ENCODE peak calls at places on chromosomes 12 and 14, in nine cellular contexts. M is GM12878, R is K562, F is breast epithelium, A is adrenal gland, P is uterus, G is lower leg skin, J is right lobe of liver, L is body of pancreas. X is an unnamed sample.

GRCh38 chr12:12439636-12440035 is 82.8 kb downstream of the BORCS5 start:
- DNase-seq in A (no peak), M (no peak), L (no peak), G (no peak), P (no peak), R (no peak), J (peak), F (no peak), X (no peak)

GRCh38 chr12:19778111-19778688 is 338.9 kb downstream of the AEBP2 start:
- DNase-seq in G (no peak), A (no peak), F (no peak), J (no peak), M (no peak), L (no peak), P (no peak), R (no peak), X (no peak)

GRCh38 chr14:53432378-53432802 is 279.3 kb upstream of the DDHD1 start:
- DNase-seq in J (no peak), P (no peak), L (no peak), R (peak), M (no peak), F (no peak), G (no peak), A (peak), X (peak)

GRCh38 chr14:99268776-99269510 is 3.1 kb downstream of the BCL11B start:
- DNase-seq in F (no peak), R (no peak), G (peak), P (no peak), L (no peak), A (no peak), M (no peak), J (no peak), X (no peak)

GRCh38 chr12:102343361-102344121 is 136.8 kb downstream of the IGF1 start:
- DNase-seq in L (no peak), G (no peak), J (no peak), F (no peak), P (no peak), A (no peak), R (peak), M (no peak), X (no peak)

GRCh38 chr14:78764645-78765044 is 594.5 kb downstream of the NRXN3 start:
- DNase-seq in L (no peak), G (no peak), R (no peak), M (no peak), P (no peak), J (no peak), F (no peak), A (no peak), X (no peak)

GRCh38 chr14:68384335-68384734 is 408.5 kb downstream of the ZFP36L1 start:
- DNase-seq in R (no peak), M (no peak), A (peak), G (peak), J (no peak), L (no peak), F (peak), P (no peak), X (no peak)

GRCh38 chr14:91094772-91095171 is 19.1 kb upstream of the DGLUCY start:
- DNase-seq in R (no peak), F (no peak), M (no peak), J (no peak), G (no peak), A (no peak), L (no peak), P (no peak), X (no peak)

GRCh38 chr12:65656904-65657351 is 167.4 kb upstream of the HMGA2 start:
- DNase-seq in L (no peak), J (no peak), R (peak), F (no peak), M (no peak), G (no peak), A (no peak), P (no peak), X (no peak)

GRCh38 chr12:68189766-68190700 is 30.5 kb upstream of the IFNG start:
- DNase-seq in M (no peak), R (no peak), J (no peak), A (no peak), P (no peak), L (no peak), F (no peak), G (no peak), X (peak)

GRCh38 chr14:104881369-104881979 is 16.4 kb downstream of the CEP170B start:
- DNase-seq in L (no peak), J (no peak), M (no peak), F (no peak), G (no peak), P (no peak), A (no peak), R (no peak), X (no peak)

GRCh38 chr12:105235747-105236476 is at the start of gene APPL2:
- DNase-seq in L (peak), R (peak), G (peak), P (peak), A (peak), F (peak), M (peak), J (peak), X (peak)

GRCh38 chr12:65830305-65830704 is 6.0 kb downstream of the HMGA2 start:
- DNase-seq in G (no peak), P (no peak), L (no peak), R (no peak), F (no peak), M (no peak), A (no peak), J (no peak), X (no peak)

GRCh38 chr12:100827901-100828520 is 33.4 kb downstream of the ANO4 start:
- DNase-seq in F (no peak), R (peak), M (no peak), L (peak), P (no peak), G (no peak), J (no peak), A (peak), X (no peak)

GRCh38 chr14:74649673-74650072 is 37.6 kb upstream of the LTBP2 start:
- DNase-seq in A (no peak), L (no peak), F (no peak), G (peak), P (no peak), J (no peak), R (no peak), M (no peak), X (no peak)

GRCh38 chr12:65217127-65217526 is 47.7 kb downstream of the LEMD3 start:
- DNase-seq in G (no peak), J (no peak), A (no peak), L (no peak), M (no peak), P (no peak), F (no peak), R (no peak), X (no peak)

GRCh38 chr12:69329669-69330428 is 18.3 kb upstream of the LYZ start:
- DNase-seq in J (no peak), F (no peak), G (no peak), R (no peak), M (no peak), A (no peak), L (no peak), P (no peak), X (no peak)

GRCh38 chr14:56874375-56874774 is 64.1 kb upstream of the OTX2 start:
- DNase-seq in M (no peak), R (peak), G (no peak), F (no peak), A (peak), J (peak), P (no peak), L (peak), X (no peak)

GRCh38 chr12:111598637-111599458 is at the start of gene ATXN2:
- DNase-seq in J (peak), P (peak), F (peak), A (peak), M (no peak), R (peak), G (peak), L (peak), X (peak)

GRCh38 chr12:111597731-111598636 is 1.1 kb downstream of the ATXN2 start:
- DNase-seq in J (peak), F (peak), G (peak), L (peak), R (peak), M (no peak), P (peak), A (peak), X (peak)

GRCh38 chr12:111596985-111597730 is 2.0 kb downstream of the ATXN2 start:
- DNase-seq in J (peak), F (peak), P (peak), G (peak), R (peak), M (no peak), L (peak), A (peak), X (peak)

GRCh38 chr12:111600296-111600562 is 1.1 kb upstream of the ATXN2 start:
- DNase-seq in A (no peak), J (no peak), F (no peak), G (no peak), P (no peak), R (no peak), L (no peak), M (no peak), X (no peak)

GRCh38 chr12:111599459-111600295 is 562 bp upstream of the ATXN2 start:
- DNase-seq in F (peak), A (peak), J (peak), L (peak), R (peak), G (peak), M (peak), P (peak), X (peak)
- TF ChIP-seq POLR2A in F (peak), A (peak), J (peak), L (peak), R (peak), G (no peak), M (peak), P (no peak), X (peak)

DNA sequence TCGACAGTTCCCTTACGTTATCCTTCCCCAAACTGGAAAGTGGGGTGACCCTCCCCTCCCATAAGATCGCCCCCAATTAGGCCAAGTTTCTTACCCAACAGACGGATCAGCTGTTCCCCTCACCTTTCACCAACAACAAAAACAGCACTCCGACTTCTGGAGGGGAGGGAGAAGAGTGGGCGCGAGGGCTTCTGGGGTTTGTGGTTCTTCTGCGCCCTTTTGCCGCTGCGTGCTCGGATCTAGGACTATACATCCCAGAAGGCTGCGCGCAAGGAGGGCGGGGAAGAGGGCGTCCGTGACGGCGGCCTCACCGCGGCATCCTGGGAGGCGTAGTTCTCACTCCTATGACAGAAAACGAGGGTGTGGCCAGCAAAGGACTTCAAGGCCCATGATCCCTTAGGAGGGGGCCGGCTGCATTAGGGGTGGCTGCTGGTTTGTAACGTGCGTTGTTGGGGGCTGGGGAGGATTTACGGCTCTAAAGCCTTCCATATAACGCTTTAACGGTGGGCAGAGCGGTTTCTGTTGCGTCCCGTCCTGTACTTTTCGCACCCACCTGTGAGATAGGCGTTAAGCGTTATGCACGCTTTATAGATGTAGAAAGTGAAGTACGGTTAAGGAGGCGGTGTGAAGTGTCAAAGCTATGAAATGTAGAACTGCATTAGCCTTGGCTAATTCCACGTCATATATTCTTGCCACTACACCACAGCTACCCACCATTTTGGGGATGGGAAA is at the start of gene CALCOCO1:
- DNase-seq in P (peak), R (peak), M (peak), L (peak), A (peak), F (peak), J (peak), G (peak), X (peak)
- TF ChIP-seq POLR2A in P (peak), R (peak), M (peak), L (peak), A (no peak), F (no peak), J (peak), G (no peak), X (peak)

DNA sequence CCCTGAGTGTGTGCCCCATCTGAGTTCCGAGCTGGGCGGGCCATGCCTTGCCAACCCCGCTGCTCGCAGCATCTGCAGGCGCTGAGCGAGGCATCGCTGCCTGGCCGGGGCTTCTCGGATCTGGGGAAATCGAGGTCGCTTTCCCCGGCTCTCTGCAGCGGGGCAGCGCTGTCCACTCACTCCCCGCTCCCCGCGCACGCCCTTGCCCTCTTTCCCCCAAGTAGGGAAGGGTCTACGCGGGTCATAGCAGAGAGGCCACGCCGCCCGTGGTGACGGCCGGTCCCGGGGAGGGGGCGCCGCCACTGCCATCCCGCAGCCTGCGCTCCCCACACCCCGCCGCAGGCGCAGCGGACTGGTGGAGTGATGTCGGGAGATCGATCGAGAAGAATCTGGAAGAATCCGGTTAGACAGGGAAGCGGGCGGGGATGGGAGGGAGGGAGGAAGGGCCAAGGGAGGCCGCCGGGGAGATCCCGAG is 472 bp upstream of the FKBP4 start:
- DNase-seq in F (peak), R (peak), M (no peak), J (no peak), A (peak), P (no peak), G (no peak), L (no peak), X (no peak)
- TF ChIP-seq POLR2A in F (no peak), R (no peak), M (no peak), J (no peak), A (no peak), P (no peak), G (no peak), L (no peak), X (no peak)

GRCh38 chr12:48816148-48816854 is 2.0 kb upstream of the CACNB3 start:
- DNase-seq in G (no peak), R (no peak), A (no peak), J (no peak), M (no peak), P (no peak), L (no peak), F (no peak), X (no peak)

GRCh38 chr12:48817957-48818830 is at the start of gene CACNB3:
- DNase-seq in L (peak), F (peak), P (peak), M (no peak), R (peak), A (peak), G (peak), J (peak), X (peak)

GRCh38 chr12:48813464-48814312 is 4.6 kb upstream of the CACNB3 start:
- DNase-seq in P (no peak), A (no peak), F (no peak), J (no peak), R (no peak), L (no peak), G (no peak), M (no peak), X (no peak)

GRCh38 chr12:48814313-48815280 is 3.7 kb upstream of the CACNB3 start:
- DNase-seq in M (peak), L (peak), A (peak), F (peak), P (peak), R (peak), J (peak), G (peak), X (peak)

GRCh38 chr12:48815281-48816110 is 2.8 kb upstream of the CACNB3 start:
- DNase-seq in A (peak), M (no peak), F (peak), L (peak), P (peak), J (peak), R (peak), G (peak), X (peak)
- TF ChIP-seq POLR2A in A (no peak), M (no peak), F (peak), L (peak), P (peak), J (peak), R (peak), G (no peak), X (peak)

GRCh38 chr12:132444283-132444682 is 45.7 kb upstream of the FBRSL1 start:
- DNase-seq in L (no peak), P (no peak), F (no peak), R (no peak), A (no peak), M (no peak), G (no peak), J (no peak), X (no peak)

GRCh38 chr12:132439333-132439904 is 50.5 kb upstream of the FBRSL1 start:
- DNase-seq in J (no peak), G (no peak), L (no peak), A (no peak), R (no peak), P (no peak), F (no peak), M (no peak), X (no peak)

GRCh38 chr12:132444957-132445883 is 44.7 kb upstream of the FBRSL1 start:
- DNase-seq in M (no peak), P (no peak), G (no peak), R (no peak), F (peak), J (peak), L (no peak), A (no peak), X (no peak)

GRCh38 chr12:132443091-132443490 is 46.9 kb upstream of the FBRSL1 start:
- DNase-seq in J (no peak), P (no peak), R (no peak), F (no peak), G (no peak), L (no peak), A (no peak), M (no peak), X (no peak)

DNA sequence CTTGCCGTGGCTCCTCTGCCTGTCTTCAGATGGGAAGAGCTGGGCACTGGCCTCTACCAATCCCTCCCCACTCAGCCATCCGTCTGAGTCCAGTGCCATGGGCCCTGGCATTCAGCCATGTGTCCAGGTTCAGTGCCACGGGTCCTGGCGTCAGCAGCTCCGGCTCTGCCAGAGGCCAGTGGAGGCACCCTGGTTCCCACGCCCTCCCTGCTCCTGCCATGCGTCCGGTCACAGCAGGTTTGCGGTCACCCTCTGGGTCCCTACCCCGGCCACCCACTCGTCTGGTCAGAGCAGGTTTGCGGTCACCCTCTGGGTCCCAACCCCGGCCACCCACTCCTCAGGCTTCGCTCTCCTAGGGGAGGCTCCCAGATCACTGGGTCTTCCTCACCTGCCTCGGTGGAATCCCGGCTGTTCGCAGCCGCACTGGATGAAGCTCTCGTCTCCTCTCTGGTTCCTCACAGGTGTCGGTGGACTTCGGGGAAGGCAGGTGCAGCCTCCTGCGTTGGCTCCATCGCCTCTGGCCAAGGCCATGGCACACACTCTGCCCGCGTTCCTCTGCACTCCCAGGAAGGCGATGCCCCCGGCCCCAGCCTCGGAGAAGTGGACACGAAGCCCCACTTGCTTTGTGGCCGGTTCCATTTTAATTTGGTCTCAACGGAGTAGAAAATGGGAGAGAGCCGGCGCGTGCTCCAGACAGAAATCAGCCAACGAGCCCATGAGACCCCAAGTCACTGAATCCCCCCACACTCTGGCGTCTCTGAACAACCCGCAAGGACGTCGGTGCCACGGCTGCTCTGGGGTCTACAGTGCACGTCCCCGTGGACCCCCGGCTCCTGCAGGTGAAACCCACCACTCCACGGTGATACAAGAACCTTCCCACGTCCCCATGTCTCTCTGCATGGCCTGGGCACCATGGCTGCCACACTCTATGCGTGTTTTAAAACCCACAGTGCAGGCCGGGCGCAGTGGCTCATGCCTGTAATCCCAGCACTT is 47.8 kb upstream of the FBRSL1 start:
- DNase-seq in F (no peak), P (no peak), R (no peak), A (no peak), J (no peak), G (no peak), L (no peak), M (no peak), X (no peak)
- TF ChIP-seq POLR2A in F (no peak), P (no peak), R (no peak), A (no peak), J (no peak), G (no peak), L (no peak), M (no peak), X (no peak)